ENCODE peak calls at places on chromosomes 3 and 15, in eight cellular contexts. N, P, C, D, Z, R, L and V are unnamed samples.

GRCh38 chr3:35044185-35044584 is 595.1 kb upstream of the ARPP21 start:
- DNase-seq in N (no peak), P (no peak), C (no peak), D (no peak), Z (no peak), R (no peak), L (no peak), V (no peak)

GRCh38 chr3:38643090-38643489 is 6.4 kb downstream of the SCN5A start:
- DNase-seq in N (no peak), P (no peak), C (no peak), D (no peak), Z (no peak), R (no peak), L (no peak), V (peak)

GRCh38 chr3:72924055-72924454 is 36.2 kb downstream of the GXYLT2 start:
- DNase-seq in N (no peak), P (no peak), C (no peak), D (no peak), Z (no peak), R (no peak), L (no peak), V (no peak)

GRCh38 chr3:179332240-179332639 is 9.4 kb downstream of the ZNF639 start:
- DNase-seq in N (no peak), P (no peak), C (no peak), D (no peak), Z (no peak), R (no peak), L (no peak), V (no peak)

GRCh38 chr3:101229681-101230080 is 90.7 kb downstream of the IMPG2 start:
- DNase-seq in N (no peak), P (peak), C (no peak), D (no peak), Z (no peak), R (no peak), L (no peak), V (no peak)

GRCh38 chr15:91216000-91216399 is 115.9 kb downstream of the SV2B start:
- DNase-seq in N (no peak), P (no peak), C (no peak), D (no peak), Z (no peak), R (no peak), L (no peak), V (no peak)

GRCh38 chr15:78445875-78446274 is 7.9 kb downstream of the IREB2 start:
- DNase-seq in N (no peak), P (no peak), C (no peak), D (no peak), Z (no peak), R (no peak), L (no peak), V (no peak)

GRCh38 chr3:42052132-42052866 is 38.9 kb upstream of the TRAK1 start:
- DNase-seq in N (no peak), P (no peak), C (no peak), D (no peak), Z (no peak), R (no peak), L (no peak), V (peak)

GRCh38 chr3:17747890-17748247 is 5.4 kb upstream of the TBC1D5 start:
- DNase-seq in N (no peak), P (peak), C (no peak), D (no peak), Z (no peak), R (no peak), L (no peak), V (no peak)

GRCh38 chr15:85330941-85331588 is 49.3 kb upstream of the AKAP13 start:
- DNase-seq in N (peak), P (peak), C (peak), D (peak), Z (peak), R (peak), L (peak), V (peak)

GRCh38 chr15:88043396-88043795 is 213.1 kb downstream of the NTRK3 start:
- DNase-seq in N (no peak), P (no peak), C (no peak), D (no peak), Z (no peak), R (no peak), L (no peak), V (no peak)

GRCh38 chr3:116453676-116454346 is 8.5 kb upstream of the LSAMP start:
- DNase-seq in N (no peak), P (no peak), C (no peak), D (no peak), Z (no peak), R (no peak), L (no peak), V (no peak)

GRCh38 chr3:71031914-71032521 is 551.5 kb downstream of the FOXP1 start:
- DNase-seq in N (no peak), P (no peak), C (peak), D (no peak), Z (no peak), R (peak), L (no peak), V (no peak)

DNA sequence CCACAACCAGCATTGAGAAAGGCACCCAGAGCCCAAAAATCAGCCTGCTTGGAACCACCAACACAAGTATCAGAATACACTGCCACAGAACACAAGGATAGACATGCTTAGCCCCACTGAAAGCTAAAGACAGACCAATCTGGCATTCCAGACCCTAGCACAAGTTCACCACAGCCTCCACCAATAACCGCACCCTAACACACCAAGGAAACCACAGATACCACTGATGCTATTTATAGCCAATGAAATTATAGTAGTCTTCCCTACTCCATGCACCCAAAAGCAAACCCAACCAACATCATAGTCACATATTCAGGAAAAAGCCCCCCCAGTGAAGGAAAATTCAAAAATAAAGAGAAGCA is 83.9 kb upstream of the STT3B start:
- DNase-seq in N (no peak), P (no peak), C (no peak), D (no peak), Z (no peak), R (no peak), L (no peak), V (no peak)
- TF ChIP-seq CTCF in N (no peak), P (no peak), C (no peak), D (no peak), Z (no peak), R (no peak), L (no peak), V (no peak)

GRCh38 chr15:68383161-68384074 is 48.5 kb downstream of the ITGA11 start:
- DNase-seq in N (peak), P (peak), C (peak), D (no peak), Z (peak), R (no peak), L (peak), V (peak)
- TF ChIP-seq CTCF in N (peak), P (peak), C (peak), D (peak), Z (peak), R (no peak), L (peak), V (peak)

DNA sequence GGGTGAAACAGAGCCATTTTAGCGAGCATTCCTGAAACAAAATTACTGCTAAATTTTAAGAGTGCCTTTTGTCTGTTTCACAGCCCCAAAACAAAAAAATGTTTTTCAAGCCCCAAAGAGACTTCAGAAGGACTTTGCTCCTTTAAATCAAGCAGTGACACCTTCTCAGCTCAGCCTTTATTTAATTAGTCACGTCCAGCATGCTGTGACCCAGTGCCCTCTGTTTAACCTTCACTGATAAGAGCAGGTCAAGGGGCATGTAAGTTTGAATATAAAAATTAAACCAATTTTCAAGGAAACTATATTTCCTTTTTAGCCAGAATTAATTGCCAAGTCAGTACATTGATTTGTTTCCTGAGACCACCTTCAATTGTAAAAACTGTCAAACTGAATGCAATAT is 40.6 kb downstream of the ISL2 start:
- DNase-seq in N (no peak), P (peak), C (no peak), D (no peak), Z (no peak), R (no peak), L (no peak), V (no peak)
- TF ChIP-seq CTCF in N (no peak), P (no peak), C (no peak), D (no peak), Z (no peak), R (no peak), L (no peak), V (no peak)

GRCh38 chr3:105518806-105519418 is 152.2 kb downstream of the ALCAM start:
- DNase-seq in N (no peak), P (peak), C (no peak), D (peak), Z (no peak), R (no peak), L (peak), V (no peak)

GRCh38 chr3:105513042-105513441 is 146.3 kb downstream of the ALCAM start:
- DNase-seq in N (no peak), P (no peak), C (no peak), D (no peak), Z (no peak), R (no peak), L (peak), V (no peak)

GRCh38 chr3:105518201-105518600 is 151.5 kb downstream of the ALCAM start:
- DNase-seq in N (no peak), P (no peak), C (no peak), D (no peak), Z (no peak), R (no peak), L (no peak), V (no peak)

GRCh38 chr3:105513886-105514285 is 147.2 kb downstream of the ALCAM start:
- DNase-seq in N (no peak), P (no peak), C (no peak), D (no peak), Z (no peak), R (no peak), L (peak), V (no peak)

GRCh38 chr3:105516972-105517371 is 150.3 kb downstream of the ALCAM start:
- DNase-seq in N (no peak), P (no peak), C (no peak), D (no peak), Z (no peak), R (no peak), L (no peak), V (no peak)
- TF ChIP-seq CTCF in N (no peak), P (no peak), C (peak), D (peak), Z (no peak), R (no peak), L (no peak), V (no peak)

DNA sequence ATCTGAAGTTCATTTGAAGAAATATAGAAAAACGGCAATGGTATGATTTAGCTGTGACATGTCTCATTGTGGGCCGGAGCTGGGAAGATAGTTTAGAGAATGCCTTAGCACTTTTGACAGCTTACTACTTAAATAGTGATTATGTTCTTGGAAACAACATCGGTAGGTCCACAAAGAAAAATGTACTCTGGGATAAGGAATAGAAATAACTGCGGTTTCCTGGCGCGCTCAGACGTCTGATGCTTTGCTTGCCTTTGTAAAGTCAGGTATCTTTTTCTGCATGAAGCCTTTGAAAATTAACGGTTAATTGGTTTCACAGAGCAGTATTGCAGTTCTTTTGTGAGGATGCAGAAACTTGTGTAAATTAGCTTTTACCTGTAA is 1.4 kb downstream of the USP3 start:
- DNase-seq in N (no peak), P (no peak), C (no peak), D (no peak), Z (no peak), R (no peak), L (no peak), V (no peak)
- TF ChIP-seq CTCF in N (no peak), P (no peak), C (no peak), D (no peak), Z (no peak), R (no peak), L (no peak), V (no peak)

GRCh38 chr3:143674100-143674968 is 173.9 kb downstream of the SLC9A9 start:
- DNase-seq in N (peak), P (peak), C (peak), D (peak), Z (peak), R (peak), L (peak), V (peak)
- TF ChIP-seq CTCF in N (peak), P (peak), C (peak), D (peak), Z (peak), R (peak), L (peak), V (peak)

DNA sequence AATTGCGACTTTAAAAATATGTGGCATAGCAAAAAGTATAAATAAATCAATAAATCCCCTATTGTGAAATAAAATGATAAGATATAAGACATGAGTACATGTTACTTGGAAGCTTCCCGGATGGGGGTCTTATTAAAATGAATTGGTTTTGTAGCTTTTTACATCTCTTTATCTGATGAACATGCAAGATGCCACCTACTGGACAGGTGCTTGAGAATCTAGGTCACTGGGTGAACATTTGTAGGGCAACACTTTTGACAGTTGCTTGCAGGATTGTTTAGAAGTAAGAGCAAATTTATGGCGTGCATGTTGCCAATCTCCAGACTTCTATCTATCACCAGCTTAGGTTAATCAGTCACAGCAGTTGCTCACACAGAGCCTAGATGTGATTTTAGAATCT is 362.7 kb upstream of the SUCLG2 start:
- DNase-seq in N (no peak), P (peak), C (no peak), D (no peak), Z (no peak), R (no peak), L (no peak), V (no peak)
- TF ChIP-seq CTCF in N (no peak), P (peak), C (no peak), D (peak), Z (no peak), R (no peak), L (no peak), V (no peak)

GRCh38 chr3:134337511-134338200 is 36.6 kb downstream of the AMOTL2 start:
- DNase-seq in N (no peak), P (no peak), C (no peak), D (no peak), Z (no peak), R (no peak), L (no peak), V (no peak)
- TF ChIP-seq CTCF in N (no peak), P (no peak), C (no peak), D (no peak), Z (no peak), R (no peak), L (no peak), V (no peak)